ENCODE peak calls at places on chromosomes 11 and 22, in seven cellular contexts. W is tibial artery; D is mucosa of descending colon; R is pancreas; C is choroid plexus epithelial cell; F is CD8-positive, alpha-beta T cell; U is GM23338. G is an unnamed sample.

GRCh38 chr11:87224486-87224885 is 186.8 kb downstream of the TMEM135 start:
- DNase-seq in W (no peak), D (no peak), R (no peak), C (peak), F (no peak), U (no peak), G (no peak)

GRCh38 chr11:12319734-12320387 is 57.5 kb upstream of the PARVA start:
- DNase-seq in W (no peak), D (no peak), R (no peak), C (no peak), F (no peak), U (no peak), G (no peak)

GRCh38 chr11:86486261-86487030 is 111.8 kb downstream of the CCDC81 start:
- DNase-seq in W (peak), D (no peak), R (no peak), C (no peak), F (no peak), U (no peak), G (no peak)

GRCh38 chr11:28529540-28530410 is 421.6 kb downstream of the METTL15 start:
- DNase-seq in W (no peak), D (no peak), R (no peak), C (peak), F (no peak), U (peak), G (no peak)

GRCh38 chr11:61254403-61255025 is 13.5 kb downstream of the PGA5 start:
- DNase-seq in W (no peak), D (peak), R (peak), C (peak), F (peak), U (peak), G (no peak)

GRCh38 chr11:108890482-108891092 is 225.7 kb downstream of the DDX10 start:
- DNase-seq in W (no peak), D (no peak), R (no peak), C (peak), F (no peak), U (no peak), G (no peak)

GRCh38 chr11:112223754-112224532 is 2.3 kb upstream of the PTS start:
- DNase-seq in W (no peak), D (no peak), R (no peak), C (no peak), F (no peak), U (no peak), G (no peak)

GRCh38 chr22:43014876-43015676 is at the start of gene PACSIN2:
- DNase-seq in W (peak), D (peak), R (peak), C (peak), F (peak), U (peak), G (peak)

GRCh38 chr11:63938481-63939350 is at the start of gene NAA40:
- DNase-seq in W (peak), D (peak), R (peak), C (peak), F (peak), U (peak), G (peak)

GRCh38 chr11:124276081-124276480 is 19.9 kb downstream of the OR8G5 start:
- DNase-seq in W (no peak), D (no peak), R (no peak), C (peak), F (no peak), U (no peak), G (no peak)

GRCh38 chr11:46307785-46308341 is 30.4 kb downstream of the CREB3L1 start:
- DNase-seq in W (no peak), D (no peak), R (no peak), C (no peak), F (no peak), U (peak), G (no peak)

GRCh38 chr11:71342951-71343827 is 90.8 kb upstream of the SHANK2 start:
- DNase-seq in W (peak), D (peak), R (peak), C (peak), F (no peak), U (peak), G (no peak)

GRCh38 chr11:73833067-73833466 is 43.6 kb downstream of the COA4 start:
- DNase-seq in W (no peak), D (no peak), R (no peak), C (no peak), F (no peak), U (no peak), G (no peak)

GRCh38 chr11:33689089-33689488 is 11.5 kb downstream of the C11orf91 start:
- DNase-seq in W (no peak), D (no peak), R (no peak), C (no peak), F (no peak), U (no peak), G (no peak)

GRCh38 chr11:68857037-68857586 is 15.4 kb upstream of the CPT1A start:
- DNase-seq in W (no peak), D (no peak), R (no peak), C (no peak), F (no peak), U (no peak), G (no peak)

GRCh38 chr11:57471496-57471895 is 11.2 kb downstream of the RTN4RL2 start:
- DNase-seq in W (no peak), D (no peak), R (peak), C (no peak), F (no peak), U (no peak), G (no peak)

GRCh38 chr22:37427711-37428635 is 694 bp upstream of the ELFN2 start:
- DNase-seq in W (no peak), D (no peak), R (no peak), C (no peak), F (no peak), U (peak), G (no peak)

GRCh38 chr11:133714471-133715375 is 130.6 kb downstream of the SPATA19 start:
- DNase-seq in W (no peak), D (no peak), R (no peak), C (no peak), F (no peak), U (no peak), G (no peak)

GRCh38 chr22:28188480-28188879 is 269.4 kb upstream of the PITPNB start:
- DNase-seq in W (no peak), D (no peak), R (no peak), C (no peak), F (no peak), U (peak), G (no peak)

GRCh38 chr22:45938913-45939312 is 38.0 kb downstream of the WNT7B start:
- DNase-seq in W (no peak), D (no peak), R (no peak), C (no peak), F (no peak), U (no peak), G (no peak)

GRCh38 chr11:105609341-105609781 is 512 bp upstream of the GRIA4 start:
- DNase-seq in W (no peak), D (no peak), R (peak), C (peak), F (no peak), U (peak), G (no peak)

GRCh38 chr11:124070906-124071621 is 29.9 kb upstream of the OR10G7 start:
- DNase-seq in W (peak), D (peak), R (peak), C (peak), F (peak), U (peak), G (peak)

GRCh38 chr11:57288771-57289579 is 35.8 kb downstream of the TNKS1BP1 start:
- DNase-seq in W (no peak), D (peak), R (no peak), C (peak), F (no peak), U (peak), G (no peak)

GRCh38 chr22:29700206-29700948 is 19.4 kb upstream of the CABP7 start:
- DNase-seq in W (no peak), D (no peak), R (no peak), C (no peak), F (no peak), U (no peak), G (no peak)

DNA sequence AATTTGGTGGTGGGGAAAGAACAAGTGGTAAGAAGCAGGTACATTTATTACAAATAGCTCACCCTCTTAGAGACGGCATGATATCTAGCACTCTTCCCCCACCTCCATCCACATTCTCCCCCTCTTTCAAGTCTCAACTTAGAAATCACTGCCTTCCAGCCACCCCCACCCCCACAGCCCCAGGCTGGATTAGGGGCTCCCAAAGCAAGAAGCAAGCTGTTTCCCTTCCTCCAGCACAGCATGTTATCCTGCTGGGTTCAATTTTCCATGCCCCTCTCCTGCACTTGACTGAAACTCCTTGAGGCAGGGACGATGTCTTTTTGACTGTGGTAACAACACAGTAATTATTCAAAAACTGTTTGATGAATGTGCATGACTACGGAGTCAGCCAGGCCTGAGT is 350.7 kb downstream of the LARGE1 start:
- DNase-seq in W (no peak), D (no peak), R (no peak), C (no peak), F (no peak), U (peak), G (no peak)
- H3K4me3 ChIP-seq in W (no peak), D (no peak), R (no peak), C (no peak), F (no peak), U (no peak), G (no peak)

GRCh38 chr11:563812-564578 is 3.2 kb downstream of the RASSF7 start:
- DNase-seq in W (no peak), D (no peak), R (no peak), C (no peak), F (no peak), U (no peak), G (no peak)

GRCh38 chr11:563066-563811 is 2.5 kb downstream of the RASSF7 start:
- DNase-seq in W (no peak), D (peak), R (no peak), C (no peak), F (no peak), U (no peak), G (no peak)

GRCh38 chr11:561148-562003 is 606 bp downstream of the RASSF7 start:
- DNase-seq in W (no peak), D (peak), R (peak), C (no peak), F (no peak), U (peak), G (no peak)

GRCh38 chr11:560305-561147 is at the start of the genes LMNTD2 and RASSF7:
- DNase-seq in W (peak), D (peak), R (peak), C (peak), F (peak), U (peak), G (no peak)

GRCh38 chr11:562046-562645 is 1.4 kb downstream of the RASSF7 start:
- DNase-seq in W (no peak), D (no peak), R (no peak), C (no peak), F (no peak), U (no peak), G (no peak)
- H3K4me3 ChIP-seq in W (peak), D (no peak), R (no peak), C (no peak), F (peak), U (peak), G (peak)

GRCh38 chr11:96259053-96259837 is 83.8 kb downstream of the MAML2 start:
- DNase-seq in W (no peak), D (no peak), R (no peak), C (peak), F (no peak), U (no peak), G (no peak)

GRCh38 chr11:96256604-96257003 is 86.4 kb downstream of the MAML2 start:
- DNase-seq in W (no peak), D (no peak), R (no peak), C (peak), F (no peak), U (no peak), G (no peak)

GRCh38 chr11:96260067-96260511 is 82.9 kb downstream of the MAML2 start:
- DNase-seq in W (no peak), D (no peak), R (no peak), C (no peak), F (no peak), U (no peak), G (no peak)

GRCh38 chr11:96257036-96257435 is 86.0 kb downstream of the MAML2 start:
- DNase-seq in W (no peak), D (no peak), R (no peak), C (no peak), F (no peak), U (no peak), G (no peak)

DNA sequence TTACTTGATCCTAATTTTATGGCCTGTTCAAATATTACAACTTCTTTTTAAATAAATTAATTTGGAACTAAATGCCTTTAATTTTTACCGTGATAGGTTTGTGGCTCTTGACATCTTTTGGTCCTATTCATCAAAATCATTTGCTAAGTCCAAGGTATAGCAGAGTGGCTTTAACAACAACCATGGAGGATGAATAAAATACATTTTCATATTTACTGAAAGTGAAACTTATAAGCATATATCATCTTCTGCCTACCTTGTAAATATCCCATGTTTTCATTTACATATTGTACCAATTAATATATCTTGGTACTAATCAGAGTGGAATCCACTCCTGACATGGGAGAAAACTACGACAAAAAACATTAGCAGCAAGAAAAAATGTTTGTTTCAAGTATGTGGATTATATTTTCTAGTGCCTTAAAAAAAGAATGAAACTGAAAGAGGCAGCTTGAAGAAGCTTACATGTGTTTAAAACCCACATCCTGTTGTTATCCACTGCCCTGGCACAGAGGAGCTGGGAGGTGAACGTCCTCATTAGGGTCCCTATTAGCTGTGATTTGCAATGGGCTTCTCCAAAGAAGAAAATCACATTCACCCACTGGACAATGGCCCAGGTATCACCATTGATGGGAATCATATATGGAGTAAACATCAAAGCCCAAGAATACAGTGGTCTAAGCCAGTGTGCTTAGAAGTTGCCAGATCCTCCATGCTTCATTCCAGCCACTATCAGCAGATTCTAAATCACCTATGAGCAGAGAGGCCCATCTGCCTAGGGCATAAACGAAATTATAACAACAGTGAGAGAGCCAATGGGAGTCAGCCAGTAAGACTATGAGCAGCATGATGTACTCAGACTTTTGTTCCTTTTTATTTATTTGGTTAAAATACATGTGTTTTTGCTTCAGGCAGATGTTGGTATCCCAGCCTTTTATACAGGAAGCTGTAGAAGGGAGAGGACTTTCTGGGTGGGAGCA is 84.7 kb downstream of the MAML2 start:
- DNase-seq in W (no peak), D (no peak), R (no peak), C (peak), F (peak), U (no peak), G (no peak)
- H3K4me3 ChIP-seq in W (no peak), D (no peak), R (no peak), C (no peak), F (peak), U (no peak), G (no peak)

GRCh38 chr11:2880646-2881045 is 4.9 kb downstream of the CDKN1C start:
- DNase-seq in W (no peak), D (peak), R (no peak), C (no peak), F (no peak), U (no peak), G (no peak)

GRCh38 chr11:2881076-2881973 is 4.2 kb downstream of the CDKN1C start:
- DNase-seq in W (no peak), D (peak), R (no peak), C (no peak), F (no peak), U (no peak), G (no peak)

GRCh38 chr11:2882681-2883110 is 2.9 kb downstream of the CDKN1C start:
- DNase-seq in W (no peak), D (peak), R (no peak), C (no peak), F (no peak), U (peak), G (no peak)

GRCh38 chr11:2883717-2884423 is 1.7 kb downstream of the CDKN1C start:
- DNase-seq in W (peak), D (peak), R (no peak), C (peak), F (no peak), U (peak), G (no peak)

DNA sequence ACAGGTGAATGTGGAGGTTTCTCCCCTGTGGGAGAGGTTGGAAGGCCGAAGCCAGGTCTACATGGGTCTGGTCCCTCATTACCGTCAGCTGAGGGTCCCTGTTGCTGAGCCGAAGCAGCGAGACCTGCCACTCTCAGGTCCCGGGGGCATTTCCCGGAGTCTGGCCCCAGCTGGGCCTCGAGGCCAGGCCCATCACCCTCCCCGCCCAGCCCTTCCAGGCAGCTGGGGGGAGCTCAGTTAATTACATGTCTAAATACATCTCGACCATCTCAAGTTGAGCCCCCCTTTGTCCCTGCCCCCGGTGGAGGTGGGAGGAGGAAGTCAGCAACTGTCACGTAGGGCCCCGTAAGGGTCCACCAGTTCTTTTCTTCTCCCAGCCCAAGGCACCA is 3.6 kb downstream of the CDKN1C start:
- DNase-seq in W (peak), D (peak), R (no peak), C (no peak), F (no peak), U (no peak), G (no peak)
- H3K4me3 ChIP-seq in W (no peak), D (no peak), R (no peak), C (no peak), F (no peak), U (no peak), G (no peak)

DNA sequence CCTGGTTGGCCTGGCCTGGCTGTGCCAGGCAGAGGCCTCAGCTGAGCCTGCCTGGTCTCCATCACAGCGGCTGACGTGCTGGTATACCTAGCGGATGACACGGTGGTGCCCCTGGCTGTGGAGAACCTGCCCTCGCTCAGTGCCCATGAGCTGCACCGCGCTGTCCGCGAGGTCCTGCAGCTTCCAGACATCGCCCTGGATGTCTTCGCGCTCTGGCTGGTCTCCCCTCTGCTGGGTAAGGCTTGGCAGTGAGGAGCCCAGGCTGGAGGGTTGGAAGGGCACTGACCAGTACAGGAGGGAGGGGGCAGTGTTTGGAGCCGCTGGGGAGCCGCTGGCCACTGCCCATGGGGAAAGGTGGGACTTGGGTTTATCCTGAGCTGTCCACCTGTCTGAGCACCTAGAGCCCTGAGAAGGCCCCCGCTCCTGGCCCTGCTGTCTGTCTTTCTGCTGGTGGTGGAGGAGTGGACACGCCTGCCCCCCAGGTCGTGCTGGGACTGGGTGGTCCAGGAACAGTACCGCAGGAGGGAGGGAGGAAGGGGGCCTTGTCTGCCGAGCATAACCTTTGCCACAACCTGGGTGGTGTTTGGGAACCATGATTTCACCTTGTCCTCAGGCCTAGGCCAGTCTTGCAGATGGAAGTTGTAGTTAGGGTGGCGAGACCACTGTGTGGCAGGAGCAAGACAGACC is 3.0 kb downstream of the FRMD8 start:
- DNase-seq in W (no peak), D (no peak), R (no peak), C (no peak), F (no peak), U (no peak), G (no peak)
- H3K4me3 ChIP-seq in W (no peak), D (no peak), R (no peak), C (no peak), F (no peak), U (no peak), G (no peak)

GRCh38 chr11:67666303-67666645 is 8.1 kb downstream of the ALDH3B2 start:
- DNase-seq in W (no peak), D (no peak), R (no peak), C (no peak), F (no peak), U (no peak), G (no peak)

GRCh38 chr11:67670316-67671210 is 3.9 kb downstream of the ALDH3B2 start:
- DNase-seq in W (no peak), D (no peak), R (no peak), C (no peak), F (no peak), U (no peak), G (no peak)

GRCh38 chr11:67666676-67667489 is 7.5 kb downstream of the ALDH3B2 start:
- DNase-seq in W (peak), D (no peak), R (no peak), C (no peak), F (no peak), U (no peak), G (no peak)

GRCh38 chr11:67667490-67668190 is 6.8 kb downstream of the ALDH3B2 start:
- DNase-seq in W (peak), D (no peak), R (no peak), C (no peak), F (no peak), U (no peak), G (no peak)

DNA sequence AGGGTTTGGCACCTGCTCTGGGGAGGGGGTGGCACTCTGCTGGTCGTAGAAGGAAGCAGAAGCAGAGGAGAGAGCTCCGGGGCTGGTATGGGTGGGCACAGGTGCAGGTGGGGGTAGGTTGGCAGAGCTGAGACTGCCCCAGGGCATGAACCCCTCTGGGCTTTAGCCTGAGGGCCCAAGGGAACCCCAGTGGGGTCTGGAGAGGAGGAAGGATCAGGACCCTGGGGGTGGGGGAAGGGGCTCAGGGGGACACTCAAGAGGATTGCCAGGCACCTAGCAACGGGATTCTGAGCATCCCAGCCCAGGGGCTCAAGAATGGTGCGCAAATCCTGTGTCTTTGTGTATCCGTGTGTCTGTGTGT is 6.3 kb downstream of the ALDH3B2 start:
- DNase-seq in W (no peak), D (no peak), R (no peak), C (no peak), F (no peak), U (no peak), G (no peak)
- H3K4me3 ChIP-seq in W (no peak), D (no peak), R (no peak), C (no peak), F (no peak), U (no peak), G (no peak)

G was measured in AG04449.